ENCODE peak calls at places on chromosomes 12 and 14, in five cellular contexts. B is uterus, G is endodermal cell, S is Peyer's patch, T is adrenal gland. A is an unnamed sample.

GRCh38 chr12:10247659-10248058 is 35.0 kb downstream of the GABARAPL1 start:
- DNase-seq in B (no peak), G (no peak), S (no peak), T (no peak), A (no peak)

GRCh38 chr12:58557156-58557555 is 363.1 kb downstream of the LRIG3 start:
- DNase-seq in B (no peak), G (no peak), S (no peak), T (no peak), A (no peak)

GRCh38 chr12:82740129-82741000 is 53.7 kb downstream of the TMTC2 start:
- DNase-seq in B (no peak), G (peak; percentile 77), S (no peak), T (no peak), A (no peak)

GRCh38 chr12:58346032-58346632 is 404.8 kb downstream of the ATP23 start:
- DNase-seq in B (no peak), G (no peak), S (no peak), T (no peak), A (no peak)

GRCh38 chr14:56059054-56059453 is 59.2 kb upstream of the PELI2 start:
- DNase-seq in B (no peak), G (no peak), S (no peak), T (peak; percentile 27), A (no peak)

GRCh38 chr12:53999596-54000104 is 311 bp upstream of the HOXC9 start:
- DNase-seq in B (no peak), G (peak; percentile 67), S (no peak), T (peak; percentile 50), A (no peak)

GRCh38 chr12:5309654-5310053 is 122.3 kb upstream of the NTF3 start:
- DNase-seq in B (peak; percentile 14), G (no peak), S (peak; percentile 75), T (no peak), A (no peak)

GRCh38 chr12:128643106-128643651 is 180.6 kb downstream of the SLC15A4 start:
- DNase-seq in B (no peak), G (no peak), S (no peak), T (no peak), A (no peak)

GRCh38 chr12:69998922-69999321 is 173.9 kb downstream of the MYRFL start:
- DNase-seq in B (no peak), G (no peak), S (no peak), T (no peak), A (no peak)

GRCh38 chr12:75556306-75556899 is 45.0 kb upstream of the KRR1 start:
- DNase-seq in B (no peak), G (no peak), S (no peak), T (no peak), A (no peak)

GRCh38 chr12:51392556-51393237 is 1.5 kb upstream of the GALNT6 start:
- DNase-seq in B (no peak), G (peak; percentile 88), S (no peak), T (no peak), A (no peak)

GRCh38 chr14:60327447-60328331 is 78.7 kb downstream of the PPM1A start:
- DNase-seq in B (peak; percentile 43), G (peak; percentile 79), S (peak; percentile 53), T (no peak), A (peak; percentile 23)

GRCh38 chr12:127809236-127809635 is 457.7 kb upstream of the TMEM132C start:
- DNase-seq in B (no peak), G (no peak), S (no peak), T (peak; percentile 73), A (peak; percentile 11)

GRCh38 chr12:30696943-30697342 is 1.3 kb upstream of the IPO8 start:
- DNase-seq in B (no peak), G (peak; percentile 54), S (no peak), T (no peak), A (no peak)

GRCh38 chr12:102480401-102480800 is at the start of gene IGF1:
- DNase-seq in B (no peak), G (no peak), S (no peak), T (no peak), A (no peak)

GRCh38 chr14:84017533-84017932 is 1512.4 kb upstream of the FLRT2 start:
- DNase-seq in B (no peak), G (no peak), S (no peak), T (no peak), A (no peak)

GRCh38 chr14:67589212-67589770 is 10.8 kb downstream of the PIGH start:
- DNase-seq in B (no peak), G (no peak), S (no peak), T (no peak), A (no peak)

GRCh38 chr14:26794731-26795130 is 196.9 kb upstream of the NOVA1 start:
- DNase-seq in B (no peak), G (no peak), S (no peak), T (no peak), A (no peak)

GRCh38 chr14:26775765-26776577 is 178.1 kb upstream of the NOVA1 start:
- DNase-seq in B (no peak), G (no peak), S (no peak), T (no peak), A (no peak)

GRCh38 chr14:35320472-35320871 is 28.3 kb downstream of the PSMA6 start:
- DNase-seq in B (no peak), G (no peak), S (no peak), T (no peak), A (no peak)

GRCh38 chr12:19018302-19018980 is 111.1 kb upstream of the PLEKHA5 start:
- DNase-seq in B (no peak), G (no peak), S (no peak), T (no peak), A (no peak)

GRCh38 chr14:53792909-53793308 is 163.7 kb downstream of the BMP4 start:
- DNase-seq in B (no peak), G (peak; percentile 62), S (no peak), T (no peak), A (no peak)

GRCh38 chr14:102140750-102141145 is 1.1 kb downstream of the WDR20 start:
- DNase-seq in B (no peak), G (no peak), S (no peak), T (peak; percentile 4), A (no peak)

GRCh38 chr14:68535404-68536024 is 257.4 kb downstream of the ZFP36L1 start:
- DNase-seq in B (no peak), G (no peak), S (no peak), T (no peak), A (no peak)

GRCh38 chr12:27984275-27984674 is 11.7 kb upstream of the PTHLH start:
- DNase-seq in B (no peak), G (no peak), S (no peak), T (no peak), A (no peak)

GRCh38 chr12:119180380-119181040 is 1.8 kb downstream of the HSPB8 start:
- DNase-seq in B (peak; percentile 51), G (peak; percentile 86), S (no peak), T (peak; percentile 8), A (peak; percentile 33)

GRCh38 chr12:32688786-32689185 is 9.7 kb downstream of the DNM1L start:
- DNase-seq in B (no peak), G (peak; percentile 64), S (no peak), T (no peak), A (no peak)

GRCh38 chr14:33484264-33484663 is 466.6 kb downstream of the EGLN3 start:
- DNase-seq in B (no peak), G (no peak), S (no peak), T (no peak), A (no peak)

GRCh38 chr14:98688446-98688845 is 583.6 kb downstream of the BCL11B start:
- DNase-seq in B (no peak), G (no peak), S (no peak), T (no peak), A (no peak)

GRCh38 chr12:126708492-126708896 is 1558.5 kb upstream of the TMEM132C start:
- DNase-seq in B (no peak), G (no peak), S (no peak), T (no peak), A (no peak)

GRCh38 chr12:125412506-125412905 is 347.3 kb downstream of the AACS start:
- DNase-seq in B (no peak), G (peak; percentile 44), S (no peak), T (no peak), A (no peak)

GRCh38 chr12:48115957-48116356 is 3.2 kb upstream of the PFKM start:
- DNase-seq in B (no peak), G (no peak), S (no peak), T (no peak), A (no peak)

GRCh38 chr14:38873923-38874612 is 229.0 kb downstream of the SEC23A start:
- DNase-seq in B (no peak), G (no peak), S (no peak), T (no peak), A (no peak)

GRCh38 chr12:24649634-24650033 is 299.3 kb downstream of the BCAT1 start:
- DNase-seq in B (no peak), G (no peak), S (no peak), T (no peak), A (no peak)

GRCh38 chr14:41718477-41719166 is 111.9 kb downstream of the LRFN5 start:
- DNase-seq in B (no peak), G (no peak), S (no peak), T (no peak), A (no peak)

GRCh38 chr14:50055461-50056228 is 60.7 kb downstream of the VCPKMT start:
- DNase-seq in B (no peak), G (no peak), S (no peak), T (peak; percentile 42), A (no peak)

GRCh38 chr12:25045869-25046268 is 97.0 kb upstream of the BCAT1 start:
- DNase-seq in B (no peak), G (no peak), S (no peak), T (no peak), A (no peak)

GRCh38 chr14:79491161-79491560 is 720.1 kb downstream of the DIO2 start:
- DNase-seq in B (no peak), G (no peak), S (no peak), T (no peak), A (no peak)
- H3K9me3 ChIP-seq in B (no peaks in the 10 kb centered on the region), G (no peaks in the 10 kb centered on the region), S (no peaks in the 10 kb centered on the region), T (no peaks in the 10 kb centered on the region), A (no peaks in the 10 kb centered on the region)

GRCh38 chr12:132354211-132354981 is 25.0 kb upstream of the GALNT9 start:
- DNase-seq in B (no peak), G (no peak), S (no peak), T (no peak), A (no peak)
- H3K9me3 ChIP-seq in B (no peaks in the 10 kb centered on the region), G (peaks cover 19% of the 10 kb centered on the region), S (no peaks in the 10 kb centered on the region), T (no peaks in the 10 kb centered on the region), A (no peaks in the 10 kb centered on the region)

DNA sequence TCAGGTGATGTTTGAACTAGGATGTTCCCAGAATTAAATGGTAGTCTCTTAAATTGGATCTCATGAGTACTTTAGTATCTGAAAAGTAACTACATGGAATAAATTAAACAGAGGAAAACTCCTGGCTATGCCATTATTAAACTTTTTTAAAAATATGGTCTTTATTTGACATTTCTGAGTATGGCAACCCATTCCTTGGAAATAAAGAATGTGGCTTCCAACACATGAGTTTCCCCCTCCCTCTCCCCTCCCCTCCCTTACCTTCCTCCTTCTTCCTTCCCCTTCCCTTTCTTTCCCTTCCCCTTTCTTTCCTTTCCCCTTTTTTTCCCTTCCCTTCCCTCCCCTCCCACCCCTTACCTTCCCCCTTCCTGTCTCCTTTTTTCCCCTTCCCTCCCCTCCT is 940.2 kb downstream of the DIO2 start:
- DNase-seq in B (no peak), G (no peak), S (no peak), T (no peak), A (no peak)
- H3K9me3 ChIP-seq in B (no peaks in the 10 kb centered on the region), G (no peaks in the 10 kb centered on the region), S (no peaks in the 10 kb centered on the region), T (no peaks in the 10 kb centered on the region), A (no peaks in the 10 kb centered on the region)

DNA sequence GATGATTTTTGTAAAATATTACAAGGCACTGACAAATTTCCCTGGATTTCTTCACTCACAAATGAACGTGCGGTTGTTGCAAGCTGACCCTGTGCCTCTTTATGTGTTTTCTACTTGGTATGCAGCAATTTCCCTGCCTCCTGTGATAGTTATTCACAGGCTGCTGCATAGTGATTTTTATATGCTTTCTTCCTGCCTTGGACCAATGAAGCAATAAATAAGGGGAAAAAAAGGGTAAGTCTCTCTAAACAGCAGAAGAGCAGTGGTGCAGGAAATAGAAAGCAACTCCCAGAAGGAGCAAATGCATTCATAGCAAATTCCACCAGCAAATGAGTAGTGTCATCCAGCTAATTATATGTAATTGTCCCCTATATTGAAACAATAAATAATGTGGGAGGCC is 737.9 kb downstream of the GALC start:
- DNase-seq in B (no peak), G (no peak), S (no peak), T (no peak), A (no peak)
- H3K9me3 ChIP-seq in B (no peaks in the 10 kb centered on the region), G (peaks cover 64% of the 10 kb centered on the region), S (no peaks in the 10 kb centered on the region), T (no peaks in the 10 kb centered on the region), A (no peaks in the 10 kb centered on the region)

A was measured in heart right ventricle.